ENCODE peak calls at places on chromosomes 3 and 15, in six cellular contexts. U is ovary, P is Peyer's patch, B is lower leg skin, D is uterus, G is HCT116. H is an unnamed sample.
A peak's percentile ranks its signal among the peaks of the same experiment; 100 is the strongest.

GRCh38 chr3:191148131-191148530 is 50.9 kb upstream of the OSTN start:
- DNase-seq in P (no peak), G (no peak), U (no peak), B (no peak), D (no peak), H (no peak)

GRCh38 chr15:98025237-98025636 is 64.7 kb downstream of the ARRDC4 start:
- DNase-seq in U (no peak), P (no peak), B (no peak), D (no peak), G (no peak), H (no peak)

GRCh38 chr3:88661433-88661824 is 446.0 kb upstream of the EPHA3 start:
- DNase-seq in D (no peak), G (no peak), B (no peak), P (no peak), U (no peak), H (no peak)

GRCh38 chr3:159829056-159829995 is 159.3 kb upstream of the IL12A start:
- DNase-seq in P (no peak), U (no peak), G (peak; percentile 65), D (no peak), B (peak; percentile 92), H (no peak)

GRCh38 chr3:126896067-126896441 is 86.9 kb upstream of the PLXNA1 start:
- DNase-seq in D (no peak), G (no peak), U (no peak), B (no peak), P (no peak), H (no peak)

GRCh38 chr3:50263443-50264388 is 5.2 kb upstream of the SEMA3B start:
- DNase-seq in D (no peak), B (no peak), G (no peak), P (no peak), U (peak; percentile 74), H (no peak)

GRCh38 chr15:98657721-98658120 is 9.4 kb downstream of the IGF1R start:
- DNase-seq in P (no peak), U (no peak), G (no peak), B (no peak), D (no peak), H (no peak)

GRCh38 chr3:194137314-194138097 is 1.6 kb downstream of the HES1 start:
- DNase-seq in G (no peak), B (peak; percentile 92), U (peak; percentile 75), D (peak; percentile 64), P (peak; percentile 84), H (peak; percentile 79)

GRCh38 chr15:80061581-80061980 is 2.1 kb downstream of the ZFAND6 start:
- DNase-seq in B (no peak), G (no peak), U (no peak), D (no peak), P (no peak), H (no peak)

GRCh38 chr3:58564456-58565160 is 12.6 kb downstream of the FAM107A start:
- DNase-seq in U (no peak), P (no peak), G (no peak), B (peak; percentile 74), D (no peak), H (peak; percentile 63)

GRCh38 chr15:52256366-52256765 is 39.2 kb downstream of the MYO5C start:
- DNase-seq in P (peak; percentile 77), G (peak; percentile 62), B (peak; percentile 93), U (peak; percentile 61), D (peak; percentile 65), H (peak; percentile 23)

DNA sequence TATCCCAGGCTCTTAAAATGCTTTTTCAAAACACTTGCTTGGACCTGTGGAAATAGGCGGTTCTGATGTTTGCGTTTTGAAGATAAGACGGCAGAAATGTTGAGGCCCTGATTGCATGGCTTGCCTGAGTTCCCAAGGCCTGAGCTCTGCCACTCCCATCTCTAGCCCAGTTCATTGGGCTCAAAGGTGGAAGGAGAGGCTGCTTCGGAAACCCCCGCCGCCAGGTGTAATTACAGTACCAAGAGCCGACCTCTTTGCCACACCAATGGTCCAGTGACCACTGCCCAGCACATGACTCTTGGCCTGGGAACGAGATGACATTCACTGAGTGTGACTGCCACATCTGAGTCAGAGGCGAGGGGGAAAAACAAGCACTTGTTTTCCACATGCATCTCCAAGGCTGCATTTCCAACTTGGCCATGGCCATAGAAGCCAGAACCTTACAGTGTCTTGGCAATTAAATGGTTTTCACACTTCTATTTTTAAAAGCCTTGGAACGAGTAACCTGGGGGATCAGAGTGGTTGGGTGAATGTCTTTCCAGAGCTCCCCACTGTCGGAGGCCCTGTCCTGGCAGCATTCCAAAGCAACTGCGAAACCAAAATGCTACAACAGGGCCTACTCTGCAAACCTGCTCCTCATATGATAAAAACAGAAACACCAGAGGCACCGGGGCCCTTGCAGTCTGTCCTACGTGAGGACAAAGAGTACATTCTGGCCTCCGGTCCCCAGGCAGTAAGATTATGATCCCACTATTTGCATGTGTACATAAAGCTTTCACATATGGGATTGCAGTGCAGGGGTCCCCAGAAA is 63.8 kb upstream of the CGNL1 start:
- DNase-seq in B (peak; percentile 65), P (peak; percentile 86), D (no peak), G (no peak), U (no peak), H (no peak)
- TF ChIP-seq POLR2A in B (no peak), P (peak; percentile 10), D (no peak), G (no peak), U (no peak), H (no peak)

GRCh38 chr3:72405943-72406585 is 442.2 kb downstream of the SHQ1 start:
- DNase-seq in U (no peak), G (no peak), P (no peak), D (no peak), B (no peak), H (no peak)
- TF ChIP-seq POLR2A in U (no peak), G (no peak), P (no peak), D (no peak), B (no peak), H (no peak)

DNA sequence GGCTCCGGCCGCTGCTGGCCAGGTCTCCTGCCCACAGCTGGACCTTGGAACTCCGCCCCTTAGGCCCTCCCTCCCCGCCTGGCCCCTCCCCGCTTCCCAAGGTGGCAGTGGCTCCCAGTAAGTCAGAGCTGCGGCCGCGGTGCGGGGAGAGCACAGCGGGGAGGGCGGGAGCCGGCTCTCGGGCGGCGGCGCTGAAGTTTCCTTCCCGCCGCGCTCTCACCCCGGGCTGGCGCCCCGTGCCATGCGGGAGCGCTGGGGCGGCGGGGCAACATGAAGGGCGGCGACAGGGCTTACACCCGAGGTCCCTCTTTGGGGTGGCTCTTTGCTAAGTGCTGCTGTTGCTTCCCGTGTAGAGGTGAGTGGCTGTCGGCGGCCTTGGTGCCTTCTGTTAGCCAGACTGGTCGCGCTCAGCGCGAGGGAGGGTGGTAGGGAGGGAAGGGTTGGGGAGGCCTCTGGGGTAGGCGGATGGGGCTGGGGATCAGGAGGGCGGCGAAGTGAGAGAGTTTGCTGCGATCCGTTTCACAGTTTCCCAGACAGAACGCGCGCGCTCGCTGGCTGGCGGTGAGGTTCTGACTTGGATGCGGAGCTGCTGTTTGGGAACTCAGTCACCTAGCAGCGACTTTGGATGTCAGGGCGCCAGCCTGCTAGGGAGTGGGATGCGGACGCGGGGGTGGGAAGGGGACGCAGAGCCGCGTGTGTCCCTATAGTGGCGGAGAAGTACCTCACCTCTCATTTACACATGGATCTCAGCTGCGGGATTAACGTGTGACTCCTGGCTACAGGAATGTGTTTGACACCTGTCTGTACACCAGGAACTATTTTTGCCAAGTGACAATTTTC is 145.5 kb upstream of the UMPS start:
- DNase-seq in D (peak; percentile 63), P (peak; percentile 92), B (peak; percentile 89), G (peak; percentile 38), U (peak; percentile 49), H (no peak)
- TF ChIP-seq POLR2A in D (peak; percentile 18), P (peak; percentile 92), B (no peak), G (no peak), U (no peak), H (no peak)

GRCh38 chr3:104245981-104246380 is 1120.7 kb upstream of the ALCAM start:
- DNase-seq in G (no peak), U (no peak), D (no peak), P (no peak), B (no peak), H (no peak)

GRCh38 chr3:104244680-104245079 is 1122.0 kb upstream of the ALCAM start:
- DNase-seq in U (no peak), G (no peak), B (no peak), P (no peak), D (no peak), H (no peak)

DNA sequence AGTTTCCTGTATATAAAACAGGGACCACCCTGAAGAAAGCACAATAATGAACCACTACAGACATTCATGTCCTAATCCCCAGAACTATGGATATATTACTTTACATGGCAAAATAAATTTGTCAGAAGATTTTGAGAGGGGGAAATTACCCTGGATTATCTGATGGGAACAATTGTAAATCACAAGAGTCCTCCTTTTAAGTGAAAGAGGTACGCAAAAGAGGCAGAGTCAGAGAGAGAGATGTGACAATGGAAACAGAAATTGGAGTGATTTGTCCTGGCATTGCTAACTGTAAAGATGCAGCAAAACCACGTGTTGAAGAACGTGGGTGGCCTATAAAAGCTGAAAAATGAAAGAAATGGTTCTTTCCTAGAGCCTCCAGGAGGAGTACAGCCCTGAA is 1121.5 kb upstream of the ALCAM start:
- DNase-seq in B (no peak), P (no peak), D (no peak), G (no peak), U (no peak), H (no peak)
- TF ChIP-seq POLR2A in B (no peak), P (no peak), D (no peak), G (no peak), U (no peak), H (no peak)

GRCh38 chr3:119815716-119816115 is 33.8 kb downstream of the NR1I2 start:
- DNase-seq in U (no peak), D (no peak), G (no peak), P (no peak), B (no peak), H (no peak)

GRCh38 chr3:119819806-119820205 is 37.9 kb downstream of the NR1I2 start:
- DNase-seq in D (no peak), B (no peak), U (no peak), P (no peak), G (no peak), H (no peak)

GRCh38 chr3:119817964-119818363 is 36.1 kb downstream of the NR1I2 start:
- DNase-seq in G (no peak), B (no peak), D (no peak), U (no peak), P (no peak), H (no peak)

GRCh38 chr3:119812491-119813058 is 30.7 kb downstream of the NR1I2 start:
- DNase-seq in D (no peak), U (no peak), B (no peak), G (no peak), P (no peak), H (no peak)

GRCh38 chr3:119817071-119817470 is 35.2 kb downstream of the NR1I2 start:
- DNase-seq in D (no peak), U (no peak), B (no peak), G (no peak), P (no peak), H (no peak)
- TF ChIP-seq POLR2A in D (no peak), U (no peak), B (no peak), G (no peak), P (no peak), H (no peak)

GRCh38 chr3:14203521-14204079 is 25.0 kb downstream of the LSM3 start:
- DNase-seq in P (no peak), B (peak; percentile 90), G (peak; percentile 40), U (peak; percentile 73), D (peak; percentile 70), H (peak; percentile 51)

GRCh38 chr3:14201881-14202684 is 23.5 kb downstream of the LSM3 start:
- DNase-seq in U (no peak), D (no peak), P (no peak), G (no peak), B (no peak), H (no peak)

GRCh38 chr3:14202874-14203520 is 24.4 kb downstream of the LSM3 start:
- DNase-seq in G (no peak), B (no peak), D (no peak), P (no peak), U (no peak), H (no peak)

GRCh38 chr3:14206548-14207177 is 28.0 kb downstream of the LSM3 start:
- DNase-seq in D (no peak), U (no peak), B (no peak), P (no peak), G (no peak), H (no peak)

GRCh38 chr3:14204605-14205284 is 26.1 kb downstream of the LSM3 start:
- DNase-seq in P (peak; percentile 57), U (no peak), G (no peak), D (no peak), B (peak; percentile 88), H (no peak)
- TF ChIP-seq POLR2A in P (peak; percentile 61), U (no peak), G (no peak), D (no peak), B (no peak), H (no peak)